ENCODE peak calls at places on chromosomes 5 and 9, in six cellular contexts. Q is HCT116, X is GM12891, U is GM23338, Z is H1, Y is spleen. I is an unnamed sample.

GRCh38 chr9:92947268-92948031 is at the start of gene FGD3:
- DNase-seq in Y (no peak), Q (no peak), Z (no peak), X (no peak), U (peak), I (no peak)

GRCh38 chr9:86600291-86600690 is 246.1 kb upstream of the TUT7 start:
- DNase-seq in Z (no peak), X (no peak), Y (no peak), U (no peak), Q (no peak), I (no peak)

GRCh38 chr9:98057095-98057799 is 715 bp downstream of the NANS start:
- DNase-seq in U (peak), Y (no peak), Q (no peak), Z (no peak), X (no peak), I (no peak)

GRCh38 chr5:166695311-166695710 is 1596.1 kb upstream of the WWC1 start:
- DNase-seq in X (no peak), U (no peak), Q (no peak), Z (no peak), Y (no peak), I (no peak)

GRCh38 chr5:7904170-7904569 is 35.2 kb downstream of the MTRR start:
- DNase-seq in U (no peak), Z (no peak), Q (no peak), Y (no peak), X (no peak), I (no peak)

GRCh38 chr5:69238760-69239251 is 4.1 kb downstream of the CDK7 start:
- DNase-seq in Z (no peak), X (no peak), U (no peak), Y (no peak), Q (peak), I (no peak)

GRCh38 chr9:110464321-110464720 is 115.2 kb downstream of the SVEP1 start:
- DNase-seq in X (no peak), Y (no peak), U (peak), Z (no peak), Q (no peak), I (no peak)

GRCh38 chr5:136686192-136686872 is 321.0 kb upstream of the TRPC7 start:
- DNase-seq in Z (no peak), Q (no peak), U (peak), Y (no peak), X (no peak), I (no peak)

GRCh38 chr5:17004441-17005086 is 68.5 kb upstream of the MYO10 start:
- DNase-seq in Q (no peak), U (no peak), Y (no peak), Z (no peak), X (no peak), I (no peak)

GRCh38 chr9:95225016-95225745 is 92.3 kb downstream of the FANCC start:
- DNase-seq in X (no peak), Y (no peak), U (no peak), Q (no peak), Z (no peak), I (no peak)

GRCh38 chr5:155260798-155261197 is 247.2 kb downstream of the KIF4B start:
- DNase-seq in Q (peak), Z (peak), X (no peak), Y (no peak), U (peak), I (peak)

GRCh38 chr5:116522737-116523136 is 51.9 kb downstream of the SEMA6A start:
- DNase-seq in Q (no peak), Y (no peak), Z (no peak), X (no peak), U (no peak), I (no peak)

GRCh38 chr5:171845857-171846785 is 60.5 kb downstream of the SMIM23 start:
- DNase-seq in Q (no peak), Y (no peak), U (no peak), Z (no peak), X (no peak), I (no peak)

GRCh38 chr9:20264896-20265295 is 357.4 kb downstream of the MLLT3 start:
- DNase-seq in Q (no peak), X (no peak), Z (no peak), U (no peak), Y (no peak), I (no peak)

GRCh38 chr9:6681957-6682501 is 36.5 kb upstream of the GLDC start:
- DNase-seq in U (no peak), Q (no peak), Y (peak), X (no peak), Z (no peak), I (no peak)

GRCh38 chr5:91277093-91277626 is 106.0 kb downstream of the ARRDC3 start:
- DNase-seq in X (no peak), Q (no peak), Y (no peak), Z (no peak), U (no peak), I (no peak)

GRCh38 chr9:114894801-114895433 is 35.5 kb downstream of the TNFSF8 start:
- DNase-seq in Q (no peak), Y (no peak), X (no peak), Z (peak), U (peak), I (peak)

GRCh38 chr9:128946945-128947422 is 419 bp downstream of the DOLK start:
- DNase-seq in U (peak), X (no peak), Z (no peak), Q (no peak), Y (no peak), I (peak)

GRCh38 chr5:161846731-161847130 is 1.2 kb upstream of the GABRA1 start:
- DNase-seq in Z (no peak), Q (no peak), U (peak), X (no peak), Y (no peak), I (no peak)

GRCh38 chr9:134606951-134607733 is 34.5 kb upstream of the COL5A1 start:
- DNase-seq in U (peak), Z (no peak), Q (peak), X (no peak), Y (peak), I (no peak)

GRCh38 chr5:41794478-41794877 is 75.7 kb downstream of the OXCT1 start:
- DNase-seq in Y (no peak), Q (peak), X (no peak), Z (no peak), U (no peak), I (no peak)

GRCh38 chr5:67677422-67677970 is 480.9 kb upstream of the CD180 start:
- DNase-seq in Y (no peak), X (no peak), Z (no peak), Q (no peak), U (peak), I (no peak)

GRCh38 chr5:43428034-43428712 is 16.0 kb upstream of the CCL28 start:
- DNase-seq in Q (no peak), X (no peak), Z (no peak), Y (no peak), U (no peak), I (no peak)

GRCh38 chr9:131012396-131012917 is 3.5 kb downstream of the LAMC3 start:
- DNase-seq in Z (no peak), U (peak), Y (no peak), X (no peak), Q (no peak), I (no peak)

GRCh38 chr5:54822331-54822700 is 163.1 kb downstream of the ESM1 start:
- DNase-seq in Q (no peak), X (no peak), U (no peak), Z (no peak), Y (no peak), I (no peak)

GRCh38 chr5:1747079-1747802 is 52.4 kb downstream of the MRPL36 start:
- DNase-seq in Z (no peak), Y (peak), U (no peak), Q (no peak), X (no peak), I (no peak)

GRCh38 chr9:110027624-110028023 is 180.3 kb downstream of the C9orf152 start:
- DNase-seq in Z (no peak), X (no peak), Q (no peak), U (peak), Y (no peak), I (peak)

GRCh38 chr9:116861321-116861720 is 174.2 kb downstream of the TRIM32 start:
- DNase-seq in Q (no peak), U (no peak), X (no peak), Y (no peak), Z (no peak), I (no peak)

GRCh38 chr9:116691607-116692006 is 4.5 kb downstream of the TRIM32 start:
- DNase-seq in U (no peak), X (no peak), Z (no peak), Q (no peak), Y (no peak), I (no peak)

GRCh38 chr9:135340726-135341475 is 138.7 kb upstream of the PPP1R26 start:
- DNase-seq in X (no peak), U (no peak), Q (no peak), Z (no peak), Y (peak), I (no peak)

GRCh38 chr9:14515049-14515448 is 178.2 kb downstream of the ZDHHC21 start:
- DNase-seq in Y (no peak), X (no peak), Z (no peak), Q (no peak), U (no peak), I (no peak)

GRCh38 chr9:97811534-97812246 is 41.3 kb upstream of the FOXE1 start:
- DNase-seq in Y (no peak), Q (no peak), X (no peak), Z (no peak), U (no peak), I (no peak)

GRCh38 chr5:66171349-66172344 is 27.5 kb downstream of the SREK1 start:
- DNase-seq in Z (no peak), Y (no peak), X (no peak), Q (no peak), U (peak), I (peak)

GRCh38 chr9:107472581-107473335 is 16.8 kb downstream of the KLF4 start:
- DNase-seq in X (no peak), U (no peak), Y (no peak), Q (no peak), Z (no peak), I (no peak)

GRCh38 chr9:20781086-20781485 is 97.0 kb downstream of the FOCAD start:
- DNase-seq in X (no peak), Y (no peak), Z (no peak), Q (no peak), U (no peak), I (no peak)

GRCh38 chr5:163379298-163380155 is 57.9 kb upstream of the CCNG1 start:
- DNase-seq in U (no peak), Y (no peak), Z (no peak), Q (peak), X (no peak), I (no peak)

GRCh38 chr9:91718071-91718470 is 232.0 kb downstream of the ROR2 start:
- DNase-seq in Q (no peak), Y (no peak), U (no peak), Z (no peak), X (no peak), I (no peak)

GRCh38 chr9:130426883-130427282 is 17.9 kb upstream of the ASS1 start:
- DNase-seq in X (no peak), Q (no peak), Z (no peak), Y (no peak), U (no peak), I (no peak)

GRCh38 chr5:71663570-71663969 is 55.5 kb upstream of the CARTPT start:
- DNase-seq in Y (no peak), Q (peak), U (no peak), X (no peak), Z (no peak), I (no peak)

GRCh38 chr9:94084314-94084713 is at the start of gene PTPDC1:
- DNase-seq in Z (peak), Y (no peak), X (no peak), U (peak), Q (peak), I (no peak)
- TF ChIP-seq POLR2AphosphoS5 in Z (peak), Y (no peak), X (no peak), U (no peak), Q (peak), I (no peak)

GRCh38 chr5:87151547-87151946 is 116.1 kb upstream of the RASA1 start:
- DNase-seq in Q (no peak), Y (no peak), X (no peak), Z (no peak), U (no peak), I (no peak)
- TF ChIP-seq POLR2AphosphoS5 in Q (no peak), Y (no peak), X (no peak), Z (no peak), U (no peak), I (no peak)

GRCh38 chr9:9771314-9771713 is 841.5 kb downstream of the PTPRD start:
- DNase-seq in U (no peak), Y (no peak), Z (no peak), X (no peak), Q (no peak), I (no peak)

GRCh38 chr9:9778293-9778692 is 834.5 kb downstream of the PTPRD start:
- DNase-seq in Y (peak), Q (no peak), Z (no peak), X (no peak), U (no peak), I (no peak)

DNA sequence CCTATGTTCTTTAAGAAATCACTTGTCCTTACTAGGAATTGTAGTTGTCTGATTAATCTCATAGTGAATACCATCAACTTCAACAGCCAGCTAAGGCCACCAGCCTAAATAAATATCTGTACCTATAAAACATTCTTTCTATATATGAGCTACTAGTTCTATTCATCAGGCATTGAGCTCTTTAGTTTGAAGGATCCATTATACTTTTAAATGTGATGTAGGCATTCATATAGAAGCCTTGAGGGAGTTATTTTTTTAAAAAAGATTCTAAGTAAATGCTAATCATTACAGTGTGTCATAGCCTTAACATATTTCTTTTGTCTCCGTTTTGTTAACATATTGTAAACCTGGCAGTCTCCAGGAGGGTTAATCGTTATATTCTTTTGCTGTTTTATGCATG is 838.3 kb downstream of the PTPRD start:
- DNase-seq in Z (no peak), Q (no peak), U (no peak), X (no peak), Y (no peak), I (no peak)
- TF ChIP-seq POLR2AphosphoS5 in Z (no peak), Q (no peak), U (no peak), X (no peak), Y (no peak), I (no peak)

DNA sequence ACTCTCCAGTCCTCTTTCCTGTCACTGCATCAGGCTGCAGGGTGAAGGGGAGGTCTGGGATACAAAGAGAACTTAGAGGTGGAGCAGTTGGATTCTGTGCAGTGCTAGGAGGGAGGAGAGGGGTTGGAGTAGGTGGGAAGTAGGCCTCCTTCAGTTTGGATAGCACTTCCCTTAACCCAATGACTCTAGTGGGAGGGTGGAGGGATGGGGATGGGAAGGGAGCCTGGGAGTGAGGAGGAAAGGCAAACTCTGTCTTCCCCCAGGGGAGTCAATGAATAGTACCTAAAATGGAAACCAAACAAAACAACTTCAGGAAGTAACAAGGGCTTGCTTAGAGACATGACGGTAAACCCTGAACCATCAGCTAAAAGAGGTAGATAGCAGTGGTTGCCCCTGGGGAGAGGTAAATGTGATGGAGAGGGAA is 30.7 kb downstream of the GSN start:
- DNase-seq in U (peak), Y (no peak), Z (no peak), Q (no peak), X (no peak), I (no peak)
- TF ChIP-seq POLR2AphosphoS5 in U (no peak), Y (no peak), Z (no peak), Q (no peak), X (no peak), I (no peak)

GRCh38 chr9:137277329-137278041 is at the start of gene TOR4A:
- DNase-seq in Y (peak), Z (no peak), X (peak), Q (peak), U (peak), I (peak)
- TF ChIP-seq POLR2AphosphoS5 in Y (peak), Z (no peak), X (peak), Q (peak), U (peak), I (peak)

DNA sequence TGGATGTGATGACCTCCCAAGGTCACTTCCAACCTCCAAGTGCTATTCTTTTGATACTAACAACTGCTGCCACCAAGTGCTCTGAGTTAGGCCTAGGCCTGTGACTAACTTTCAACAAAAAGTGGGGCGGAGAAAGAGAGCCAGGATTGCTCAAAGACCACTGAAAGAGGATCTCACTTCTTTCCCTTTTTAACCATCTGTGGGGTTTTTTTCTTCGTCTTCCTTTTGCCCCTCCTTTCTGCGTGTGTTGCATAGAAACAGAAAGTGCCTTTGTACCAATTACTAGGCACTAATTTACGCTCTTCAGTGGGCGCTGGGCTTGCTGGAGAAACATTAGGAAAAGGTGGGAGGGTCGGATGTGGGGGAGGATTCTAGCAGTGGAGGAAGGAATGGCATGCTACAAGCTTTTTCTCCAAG is 8.0 kb downstream of the KLF9 start:
- DNase-seq in Y (no peak), Q (no peak), U (peak), Z (no peak), X (no peak), I (peak)
- TF ChIP-seq POLR2AphosphoS5 in Y (no peak), Q (no peak), U (no peak), Z (no peak), X (no peak), I (no peak)

GRCh38 chr5:15897609-15898008 is 282.0 kb downstream of the MARCHF11 start:
- DNase-seq in Q (no peak), Z (no peak), X (no peak), Y (no peak), U (no peak), I (no peak)
- TF ChIP-seq POLR2AphosphoS5 in Q (no peak), Z (no peak), X (no peak), Y (no peak), U (no peak), I (no peak)

GRCh38 chr5:95955996-95956899 is 5.4 kb downstream of the ELL2 start:
- DNase-seq in Q (no peak), X (no peak), Z (no peak), U (no peak), Y (no peak), I (no peak)
- TF ChIP-seq POLR2AphosphoS5 in Q (no peak), X (no peak), Z (no peak), U (no peak), Y (no peak), I (no peak)

I was measured in HL-60.